ENCODE peak calls at places on chromosomes 7 and 10, in five cellular contexts. Q is fibroblast of pulmonary artery, E is right lobe of liver, Z is endothelial cell of umbilical vein, W is choroid plexus epithelial cell. Y is an unnamed sample.
A peak's percentile ranks its signal among the peaks of the same experiment; 100 is the strongest.

GRCh38 chr10:63319231-63319630 is 146.5 kb downstream of the JMJD1C start:
- DNase-seq in Z (no peak), E (no peak), Q (no peak), W (no peak), Y (no peak)

GRCh38 chr7:129741743-129742213 is 130.3 kb downstream of the NRF1 start:
- DNase-seq in Q (no peak), W (no peak), E (no peak), Z (peak; percentile 6), Y (no peak)

GRCh38 chr10:86151613-86152012 is 215.0 kb downstream of the GRID1 start:
- DNase-seq in Q (no peak), E (peak; percentile 17), W (no peak), Z (no peak), Y (no peak)

GRCh38 chr7:102320601-102321350 is 34.1 kb downstream of the SH2B2 start:
- DNase-seq in E (no peak), W (no peak), Z (no peak), Q (no peak), Y (no peak)

GRCh38 chr10:130484912-130485180 is 348.7 kb downstream of the GLRX3 start:
- DNase-seq in Q (no peak), E (no peak), W (no peak), Z (no peak), Y (no peak)

GRCh38 chr7:139774376-139774775 is 3.4 kb downstream of the HIPK2 start:
- DNase-seq in Z (no peak), Q (peak; percentile 50), E (no peak), W (peak; percentile 82), Y (no peak)

GRCh38 chr7:98200364-98200763 is 10.9 kb upstream of the BHLHA15 start:
- DNase-seq in Q (no peak), Z (no peak), W (no peak), E (no peak), Y (no peak)

GRCh38 chr10:100155936-100156335 is 29.9 kb downstream of the ERLIN1 start:
- DNase-seq in Z (no peak), Q (no peak), E (no peak), W (no peak), Y (no peak)

GRCh38 chr10:4812041-4812440 is 14.0 kb upstream of the AKR1E2 start:
- DNase-seq in Q (no peak), Z (no peak), W (no peak), E (no peak), Y (no peak)

GRCh38 chr7:107666804-107667203 is 6.2 kb downstream of the SLC26A4 start:
- DNase-seq in Q (no peak), W (no peak), Z (no peak), E (no peak), Y (no peak)

GRCh38 chr7:92466682-92467081 is 11.1 kb downstream of the ERVW-1 start:
- DNase-seq in E (no peak), W (no peak), Z (no peak), Q (no peak), Y (no peak)

GRCh38 chr10:76311752-76312699 is 880.6 kb downstream of the LRMDA start:
- DNase-seq in W (peak; percentile 22), Z (peak; percentile 32), E (no peak), Q (peak; percentile 39), Y (peak; percentile 42)

GRCh38 chr7:159126496-159127345 is 17.9 kb downstream of the VIPR2 start:
- DNase-seq in E (no peak), W (no peak), Q (no peak), Z (no peak), Y (no peak)

GRCh38 chr7:84384417-84384816 is 189.8 kb upstream of the SEMA3A start:
- DNase-seq in E (no peak), Q (no peak), Z (no peak), W (peak; percentile 25), Y (no peak)

GRCh38 chr10:13062813-13063212 is 37.1 kb upstream of the OPTN start:
- DNase-seq in Z (no peak), E (no peak), Q (no peak), W (no peak), Y (no peak)

GRCh38 chr10:103202319-103202718 is 9.2 kb upstream of the NT5C2 start:
- DNase-seq in Q (no peak), Z (no peak), W (no peak), E (no peak), Y (no peak)

GRCh38 chr10:985361-985760 is 2.9 kb upstream of the GTPBP4 start:
- DNase-seq in W (no peak), Q (no peak), E (no peak), Z (no peak), Y (no peak)

GRCh38 chr10:72261323-72262018 is 12.3 kb upstream of the DDIT4 start:
- DNase-seq in W (no peak), E (no peak), Z (peak; percentile 22), Q (no peak), Y (no peak)

GRCh38 chr7:28890137-28890536 is 68.0 kb downstream of the TRIL start:
- DNase-seq in E (no peak), Z (no peak), Q (no peak), W (no peak), Y (no peak)

GRCh38 chr10:15738237-15738928 is 18.7 kb upstream of the ITGA8 start:
- DNase-seq in Q (peak; percentile 76), W (peak; percentile 58), Z (no peak), E (no peak), Y (no peak)

GRCh38 chr10:62588116-62588515 is 213.9 kb downstream of the ZNF365 start:
- DNase-seq in Z (no peak), Q (no peak), W (no peak), E (no peak), Y (no peak)

GRCh38 chr10:352476-353235 is 217.4 kb downstream of the ZMYND11 start:
- DNase-seq in E (no peak), W (no peak), Q (no peak), Z (no peak), Y (no peak)

GRCh38 chr10:74417397-74417796 is 266.4 kb downstream of the ADK start:
- DNase-seq in E (no peak), W (no peak), Z (no peak), Q (no peak), Y (no peak)

GRCh38 chr10:47346572-47347302 is 1.4 kb upstream of the RBP3 start:
- DNase-seq in E (no peak), Q (no peak), Z (no peak), W (no peak), Y (no peak)

GRCh38 chr10:94069884-94070283 is 76.2 kb downstream of the PLCE1 start:
- DNase-seq in Z (no peak), E (no peak), W (no peak), Q (peak; percentile 23), Y (no peak)

GRCh38 chr7:30396379-30396778 is 82.2 kb downstream of the NOD1 start:
- DNase-seq in W (peak; percentile 43), Z (peak; percentile 6), Q (peak; percentile 12), E (no peak), Y (no peak)
- TF ChIP-seq CTCF in W (peak; percentile 56), Z (no peak), Q (peak; percentile 25), E (no peak), Y (no peak)

GRCh38 chr7:31887006-31887405 is 183.2 kb downstream of the PDE1C start:
- DNase-seq in E (no peak), Q (no peak), Z (no peak), W (no peak), Y (no peak)

GRCh38 chr7:31878875-31879274 is 191.3 kb downstream of the PDE1C start:
- DNase-seq in E (no peak), Z (no peak), W (no peak), Q (no peak), Y (no peak)

GRCh38 chr7:31883761-31884164 is 186.4 kb downstream of the PDE1C start:
- DNase-seq in W (peak; percentile 29), Q (peak; percentile 70), Z (peak; percentile 25), E (no peak), Y (no peak)

GRCh38 chr7:31885160-31885559 is 185.0 kb downstream of the PDE1C start:
- DNase-seq in W (no peak), Q (no peak), E (no peak), Z (no peak), Y (no peak)

GRCh38 chr7:31882187-31882586 is 188.0 kb downstream of the PDE1C start:
- DNase-seq in W (no peak), E (no peak), Q (peak; percentile 4), Z (no peak), Y (no peak)
- TF ChIP-seq CTCF in W (no peak), E (no peak), Q (no peak), Z (no peak), Y (no peak)

DNA sequence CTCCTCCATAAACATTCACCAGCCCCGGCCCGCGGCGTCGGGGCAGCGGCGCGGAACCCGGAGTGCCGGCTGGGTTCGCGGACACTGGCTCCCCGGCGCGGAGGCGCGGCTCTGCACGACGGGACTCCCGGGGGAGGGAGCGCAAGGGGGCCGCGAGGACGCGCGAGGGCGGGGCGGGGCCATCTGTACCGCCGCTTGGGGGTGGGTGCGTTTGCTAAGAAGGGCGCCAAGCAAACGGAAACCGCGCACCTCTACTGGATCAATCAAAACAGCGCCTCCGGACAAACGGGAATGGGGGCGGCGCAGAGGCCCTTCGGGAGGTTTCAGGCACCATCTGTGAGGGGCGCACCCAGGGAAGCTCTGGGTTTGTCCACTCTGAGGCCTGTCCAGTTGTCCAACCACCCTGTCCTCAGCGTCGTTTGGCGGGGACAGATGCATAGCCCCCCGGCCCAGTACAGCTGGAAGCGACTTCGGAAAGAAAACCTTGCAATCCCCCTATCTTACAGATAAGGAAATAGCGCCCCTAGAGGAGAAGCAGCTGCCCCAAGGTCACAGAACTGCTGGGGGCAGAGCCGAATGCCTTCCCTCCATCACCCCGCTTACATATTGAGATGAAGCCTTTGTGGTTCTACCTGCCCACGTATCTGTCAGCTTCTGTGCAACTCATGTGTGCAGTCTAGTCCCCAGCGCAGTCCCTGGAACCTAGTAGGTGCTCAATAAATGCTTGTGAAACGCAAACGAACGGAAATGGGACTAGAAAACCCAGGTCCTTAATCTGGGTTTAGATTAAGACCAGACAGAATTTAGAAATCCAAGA is 10.7 kb upstream of the SLIT1 start:
- DNase-seq in Q (peak; percentile 46), E (peak; percentile 57), Z (peak; percentile 48), W (peak; percentile 61), Y (peak; percentile 82)
- TF ChIP-seq CTCF in Q (peak; percentile 70), E (peak; percentile 30), Z (peak; percentile 84), W (peak; percentile 78), Y (peak; percentile 80)

DNA sequence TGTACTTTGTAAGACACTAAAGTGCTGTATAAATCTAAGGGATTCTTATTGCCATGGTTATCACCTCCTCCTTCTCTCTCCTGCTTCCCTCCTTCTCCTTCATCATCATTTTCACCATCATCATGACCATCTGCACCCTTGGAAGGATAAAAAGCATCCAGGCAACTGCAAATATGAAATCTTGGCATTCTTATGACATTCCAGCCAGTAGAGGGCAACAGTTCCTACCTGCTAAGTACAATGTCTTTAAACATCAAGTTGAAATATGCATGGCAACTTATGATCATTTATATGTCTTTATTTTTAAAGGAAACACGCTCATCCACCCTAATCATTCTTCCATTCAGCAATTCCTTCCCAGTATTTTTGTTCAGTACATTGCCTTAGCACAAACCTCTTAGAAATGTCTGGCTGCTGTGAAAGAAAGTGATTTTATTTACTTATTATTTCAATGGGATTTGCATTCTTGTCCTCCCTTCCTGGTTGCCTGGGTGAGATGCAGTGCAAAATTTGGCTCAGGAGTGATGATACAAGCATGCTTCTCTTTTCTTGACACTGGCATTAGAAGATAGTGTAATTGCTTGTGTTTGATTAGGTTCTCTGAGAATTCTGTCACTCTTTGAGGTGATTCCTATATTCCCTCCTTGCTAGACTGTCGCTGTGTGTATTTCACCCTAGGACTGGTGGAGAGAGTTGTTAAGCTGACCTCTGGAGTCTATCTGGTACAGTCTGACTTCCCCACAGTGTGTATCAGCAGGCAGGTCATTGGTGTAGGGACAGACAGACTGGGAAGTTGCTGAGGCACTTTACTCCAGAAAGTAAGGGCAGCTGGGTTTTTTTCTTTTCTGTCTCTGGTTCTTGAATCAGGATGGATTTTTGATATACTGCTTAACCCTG is 188.5 kb upstream of the BMPER start:
- DNase-seq in W (peak; percentile 85), Z (peak; percentile 84), Q (peak; percentile 86), E (no peak), Y (no peak)
- TF ChIP-seq CTCF in W (peak; percentile 69), Z (peak; percentile 61), Q (peak; percentile 73), E (peak; percentile 66), Y (peak; percentile 72)

Y was measured in nephron progenitor cell.